ENCODE peak calls at places on chromosomes 4 and X, in seven cellular contexts. J is progenitor cell of endocrine pancreas; A is gastrocnemius medialis; N is CD8-positive, alpha-beta T cell; K is uterus; L is dorsolateral prefrontal cortex; D is tibial artery. F is an unnamed sample.
A peak's percentile ranks its signal among the peaks of the same experiment; 100 is the strongest.

GRCh38 chrX:3655181-3655580 is 58.3 kb downstream of the PRKX start:
- DNase-seq in J (no peak), A (no peak), N (no peak), K (no peak), L (no peak), D (no peak), F (no peak)

GRCh38 chr4:110625593-110626292 is 2.9 kb upstream of the PITX2 start:
- DNase-seq in J (no peak), A (no peak), N (no peak), K (no peak), L (no peak), D (no peak), F (no peak)

GRCh38 chrX:120664081-120664480 is 34.2 kb upstream of the C1GALT1C1 start:
- DNase-seq in J (no peak), A (no peak), N (no peak), K (no peak), L (no peak), D (no peak), F (no peak)

GRCh38 chr4:55078987-55079386 is 46.4 kb downstream of the KDR start:
- DNase-seq in J (no peak), A (peak; percentile 34), N (no peak), K (peak; percentile 62), L (no peak), D (peak; percentile 42), F (no peak)

GRCh38 chr4:125420499-125420898 is 105.7 kb downstream of the FAT4 start:
- DNase-seq in J (no peak), A (no peak), N (no peak), K (no peak), L (no peak), D (no peak), F (no peak)

GRCh38 chr4:74628808-74629616 is 165.3 kb downstream of the BTC start:
- DNase-seq in J (no peak), A (no peak), N (no peak), K (no peak), L (no peak), D (no peak), F (no peak)

GRCh38 chr4:6641164-6641970 is 882 bp downstream of the MRFAP1 start:
- DNase-seq in J (no peak), A (peak; percentile 28), N (peak; percentile 31), K (peak; percentile 50), L (no peak), D (peak; percentile 42), F (no peak)

GRCh38 chrX:96407501-96407900 is 277.1 kb upstream of the DIAPH2 start:
- DNase-seq in J (no peak), A (no peak), N (no peak), K (peak; percentile 19), L (no peak), D (no peak), F (no peak)

GRCh38 chrX:137354851-137355250 is 211.1 kb upstream of the ZIC3 start:
- DNase-seq in J (no peak), A (no peak), N (no peak), K (no peak), L (no peak), D (no peak), F (no peak)

GRCh38 chrX:25805744-25806143 is 332.4 kb upstream of the MAGEB18 start:
- DNase-seq in J (no peak), A (no peak), N (no peak), K (no peak), L (no peak), D (no peak), F (no peak)

GRCh38 chr4:2241003-2241402 is 918 bp downstream of the HAUS3 start:
- DNase-seq in J (no peak), A (no peak), N (no peak), K (no peak), L (no peak), D (no peak), F (no peak)

GRCh38 chr4:14069871-14070270 is 442.3 kb upstream of the BOD1L1 start:
- DNase-seq in J (no peak), A (no peak), N (no peak), K (no peak), L (no peak), D (no peak), F (no peak)

GRCh38 chrX:2609431-2610238 is 81.5 kb upstream of the CD99 start:
- DNase-seq in J (no peak), A (no peak), N (no peak), K (no peak), L (no peak), D (no peak), F (peak; percentile 10)

GRCh38 chrX:46733226-46733625 is 25.7 kb downstream of the SLC9A7 start:
- DNase-seq in J (no peak), A (no peak), N (no peak), K (no peak), L (no peak), D (no peak), F (no peak)

GRCh38 chrX:155270969-155271368 is 6.7 kb upstream of the RAB39B start:
- DNase-seq in J (no peak), A (no peak), N (no peak), K (no peak), L (no peak), D (no peak), F (no peak)

GRCh38 chr4:165204462-165204830 is 2.9 kb upstream of the KLHL2 start:
- DNase-seq in J (no peak), A (no peak), N (no peak), K (no peak), L (no peak), D (no peak), F (no peak)

GRCh38 chrX:32524385-32524784 is 687.0 kb downstream of the DMD start:
- DNase-seq in J (no peak), A (no peak), N (no peak), K (no peak), L (no peak), D (no peak), F (no peak)

GRCh38 chrX:14927391-14927790 is 54.2 kb downstream of the MOSPD2 start:
- DNase-seq in J (no peak), A (no peak), N (no peak), K (no peak), L (no peak), D (no peak), F (no peak)

GRCh38 chr4:74948279-74948678 is 15.4 kb downstream of the PARM1 start:
- DNase-seq in J (no peak), A (no peak), N (no peak), K (no peak), L (no peak), D (no peak), F (no peak)

GRCh38 chrX:3962511-3963350 is 249.3 kb upstream of the PRKX start:
- DNase-seq in J (peak; percentile 27), A (no peak), N (no peak), K (no peak), L (no peak), D (no peak), F (no peak)

GRCh38 chr4:16239086-16239485 is 12.8 kb upstream of the TAPT1 start:
- DNase-seq in J (no peak), A (no peak), N (no peak), K (no peak), L (no peak), D (no peak), F (no peak)

DNA sequence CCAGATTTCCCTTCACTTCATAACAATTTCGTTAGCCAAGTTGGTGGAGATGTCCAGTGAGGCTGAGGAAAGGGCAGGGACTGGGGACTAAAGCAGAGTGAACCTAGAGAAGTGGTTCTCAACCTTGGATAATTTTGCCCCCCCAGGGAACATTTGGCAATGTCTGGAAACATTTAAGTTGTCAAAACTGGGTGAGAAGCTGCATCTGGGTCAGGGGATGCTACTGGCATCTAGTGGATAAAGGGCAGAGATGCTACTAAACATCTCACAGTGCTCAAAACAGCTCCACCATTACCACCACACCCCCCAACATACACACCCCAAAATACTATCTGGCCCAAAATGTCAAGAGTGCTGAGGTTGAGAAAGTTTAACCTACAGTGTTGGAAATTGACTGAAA is 32.0 kb upstream of the FGF16 start:
- DNase-seq in J (no peak), A (no peak), N (no peak), K (no peak), L (no peak), D (no peak), F (no peak)
- TF ChIP-seq CTCF in J (no peak), A (no peak), N (no peak), K (no peak), L (no peak), D (no peak), F (peak; percentile 41)

DNA sequence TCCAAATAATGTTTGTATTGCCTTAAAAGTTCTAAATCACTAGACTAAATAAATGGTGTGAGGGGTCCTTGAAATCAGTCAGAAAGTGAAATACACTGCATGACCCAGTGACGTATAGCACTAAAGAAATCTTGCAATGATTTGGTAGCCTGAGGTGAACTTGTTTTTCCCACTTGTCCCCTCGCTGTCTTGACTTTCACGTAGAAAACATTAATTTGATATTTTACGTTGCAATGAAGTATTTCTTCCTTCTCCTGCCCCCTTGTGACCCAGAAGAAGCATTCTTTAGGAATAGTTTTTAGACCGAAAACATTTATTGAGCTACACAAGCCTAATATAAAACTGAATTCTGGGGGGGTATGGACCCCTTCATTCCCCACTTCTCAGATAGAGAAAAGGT is 3.7 kb downstream of the KLB start:
- DNase-seq in J (no peak), A (no peak), N (no peak), K (no peak), L (no peak), D (no peak), F (no peak)
- TF ChIP-seq CTCF in J (no peak), A (no peak), N (no peak), K (no peak), L (no peak), D (peak; percentile 15), F (peak; percentile 23)

GRCh38 chr4:153647975-153648374 is 36.1 kb upstream of the TLR2 start:
- DNase-seq in J (no peak), A (no peak), N (no peak), K (no peak), L (no peak), D (no peak), F (no peak)

GRCh38 chr4:153649572-153649991 is 34.5 kb upstream of the TLR2 start:
- DNase-seq in J (no peak), A (no peak), N (no peak), K (no peak), L (no peak), D (no peak), F (no peak)

GRCh38 chr4:153641532-153641931 is 42.5 kb upstream of the TLR2 start:
- DNase-seq in J (no peak), A (no peak), N (no peak), K (no peak), L (no peak), D (no peak), F (no peak)

GRCh38 chr4:153643406-153644016 is 40.6 kb upstream of the TLR2 start:
- DNase-seq in J (no peak), A (no peak), N (no peak), K (no peak), L (no peak), D (no peak), F (no peak)

GRCh38 chr4:153645183-153645582 is 38.9 kb upstream of the TLR2 start:
- DNase-seq in J (no peak), A (no peak), N (no peak), K (no peak), L (no peak), D (no peak), F (no peak)
- TF ChIP-seq CTCF in J (peak; percentile 29), A (no peak), N (peak; percentile 19), K (no peak), L (no peak), D (no peak), F (peak; percentile 27)

DNA sequence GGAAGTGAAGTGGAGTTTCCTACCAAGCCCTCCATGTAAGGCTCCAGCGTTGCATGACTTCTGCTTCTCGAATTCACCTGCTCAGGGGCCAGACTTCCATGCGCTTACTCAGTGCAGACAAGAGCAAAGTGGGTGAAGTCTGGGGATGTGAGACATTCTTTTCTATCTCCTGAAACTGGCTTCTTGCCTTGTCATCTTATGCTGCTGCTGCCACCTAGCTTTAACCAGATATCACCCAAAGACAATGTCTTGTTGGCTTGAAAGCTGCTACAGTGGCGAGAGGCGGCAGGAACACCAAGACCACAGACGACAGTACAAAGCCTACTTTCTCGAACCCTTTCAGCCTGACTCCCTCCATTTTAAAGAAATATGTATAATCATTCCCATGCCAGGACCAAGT is 103.6 kb upstream of the ADGRG2 start:
- DNase-seq in J (no peak), A (no peak), N (no peak), K (no peak), L (no peak), D (no peak), F (no peak)
- TF ChIP-seq CTCF in J (no peak), A (no peak), N (no peak), K (no peak), L (no peak), D (no peak), F (peak; percentile 38)

F was measured in osteocyte.